ENCODE peak calls at places on chromosomes 7 and 10, in seven cellular contexts. One of them, this sample, is unnamed.

GRCh38 chr10:124677871-124678565 is 66.2 kb downstream of the FAM53B start:
- DNase-seq in AG04450: no peak
- DNase-seq in left lung: no peak
- DNase-seq in DND-41: peak
- DNase-seq in choroid plexus epithelial cell: no peak
- DNase-seq in upper lobe of right lung: no peak
- DNase-seq in GM10248: no peak
- DNase-seq in this sample: no peak

GRCh38 chr7:93941956-93942355 is 20.4 kb downstream of the GNG11 start:
- DNase-seq in choroid plexus epithelial cell: peak
- DNase-seq in left lung: no peak
- DNase-seq in AG04450: peak
- DNase-seq in upper lobe of right lung: no peak
- DNase-seq in DND-41: no peak
- DNase-seq in GM10248: no peak
- DNase-seq in this sample: no peak

GRCh38 chr7:29193316-29194205 is 1.0 kb upstream of the CHN2 start:
- DNase-seq in GM10248: no peak
- DNase-seq in upper lobe of right lung: no peak
- DNase-seq in choroid plexus epithelial cell: no peak
- DNase-seq in left lung: no peak
- DNase-seq in DND-41: no peak
- DNase-seq in AG04450: no peak
- DNase-seq in this sample: no peak

GRCh38 chr7:23017303-23017702 is 3.4 kb upstream of the HYCC1 start:
- DNase-seq in upper lobe of right lung: no peak
- DNase-seq in AG04450: no peak
- DNase-seq in left lung: no peak
- DNase-seq in GM10248: no peak
- DNase-seq in choroid plexus epithelial cell: no peak
- DNase-seq in DND-41: no peak
- DNase-seq in this sample: no peak

GRCh38 chr7:418636-419280 is 100.9 kb downstream of the PDGFA start:
- DNase-seq in AG04450: no peak
- DNase-seq in left lung: no peak
- DNase-seq in upper lobe of right lung: peak
- DNase-seq in choroid plexus epithelial cell: no peak
- DNase-seq in GM10248: no peak
- DNase-seq in DND-41: no peak
- DNase-seq in this sample: no peak

GRCh38 chr7:6271694-6272371 is 591 bp downstream of the CYTH3 start:
- DNase-seq in AG04450: no peak
- DNase-seq in upper lobe of right lung: no peak
- DNase-seq in left lung: no peak
- DNase-seq in choroid plexus epithelial cell: no peak
- DNase-seq in GM10248: peak
- DNase-seq in DND-41: peak
- DNase-seq in this sample: peak

GRCh38 chr10:122494833-122495232 is 33.5 kb downstream of the HTRA1 start:
- DNase-seq in choroid plexus epithelial cell: peak
- DNase-seq in left lung: no peak
- DNase-seq in AG04450: peak
- DNase-seq in upper lobe of right lung: no peak
- DNase-seq in DND-41: no peak
- DNase-seq in GM10248: no peak
- DNase-seq in this sample: no peak

GRCh38 chr7:41810258-41810576 is 107.3 kb upstream of the INHBA start:
- DNase-seq in left lung: peak
- DNase-seq in DND-41: no peak
- DNase-seq in GM10248: peak
- DNase-seq in AG04450: no peak
- DNase-seq in upper lobe of right lung: peak
- DNase-seq in choroid plexus epithelial cell: no peak
- DNase-seq in this sample: no peak

GRCh38 chr10:82392533-82392932 is 517.5 kb downstream of the NRG3 start:
- DNase-seq in choroid plexus epithelial cell: no peak
- DNase-seq in left lung: no peak
- DNase-seq in DND-41: no peak
- DNase-seq in upper lobe of right lung: no peak
- DNase-seq in AG04450: no peak
- DNase-seq in GM10248: no peak
- DNase-seq in this sample: no peak

GRCh38 chr7:138712652-138713051 is 11.5 kb upstream of the SVOPL start:
- DNase-seq in GM10248: no peak
- DNase-seq in AG04450: no peak
- DNase-seq in upper lobe of right lung: peak
- DNase-seq in DND-41: no peak
- DNase-seq in left lung: no peak
- DNase-seq in choroid plexus epithelial cell: no peak
- DNase-seq in this sample: no peak
- TF ChIP-seq CTCF in GM10248: no peak
- TF ChIP-seq CTCF in AG04450: no peak
- TF ChIP-seq CTCF in upper lobe of right lung: no peak
- TF ChIP-seq CTCF in DND-41: no peak
- TF ChIP-seq CTCF in left lung: no peak
- TF ChIP-seq CTCF in choroid plexus epithelial cell: no peak
- TF ChIP-seq CTCF in this sample: no peak

DNA sequence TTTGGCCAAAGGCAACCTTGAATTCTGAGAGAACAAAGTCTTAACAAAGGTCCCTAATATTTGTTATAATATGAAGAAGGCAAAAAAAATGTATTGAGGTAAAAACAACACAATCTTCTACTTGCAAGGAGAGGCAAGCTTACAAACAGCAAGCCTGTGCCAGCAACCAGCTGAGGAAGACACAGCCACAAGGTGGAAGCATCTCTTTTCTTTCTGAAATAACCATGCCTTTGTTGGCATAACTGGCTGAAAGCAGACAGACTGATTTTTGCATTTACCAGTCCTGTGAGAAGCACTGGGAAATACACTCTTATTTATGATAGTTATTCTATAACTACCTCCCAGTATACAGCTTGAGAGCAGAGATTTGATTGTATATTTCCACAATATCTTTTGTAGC is 292.0 kb downstream of the PHTF2 start:
- DNase-seq in left lung: no peak
- DNase-seq in upper lobe of right lung: no peak
- DNase-seq in GM10248: no peak
- DNase-seq in DND-41: no peak
- DNase-seq in AG04450: no peak
- DNase-seq in choroid plexus epithelial cell: peak
- DNase-seq in this sample: no peak
- TF ChIP-seq CTCF in left lung: no peak
- TF ChIP-seq CTCF in upper lobe of right lung: no peak
- TF ChIP-seq CTCF in GM10248: no peak
- TF ChIP-seq CTCF in DND-41: no peak
- TF ChIP-seq CTCF in AG04450: peak
- TF ChIP-seq CTCF in choroid plexus epithelial cell: no peak
- TF ChIP-seq CTCF in this sample: peak

GRCh38 chr7:55189447-55189760 is 170.6 kb downstream of the EGFR start:
- DNase-seq in GM10248: no peak
- DNase-seq in choroid plexus epithelial cell: peak
- DNase-seq in left lung: no peak
- DNase-seq in DND-41: no peak
- DNase-seq in AG04450: no peak
- DNase-seq in upper lobe of right lung: no peak
- DNase-seq in this sample: no peak
- TF ChIP-seq CTCF in GM10248: no peak
- TF ChIP-seq CTCF in choroid plexus epithelial cell: peak
- TF ChIP-seq CTCF in left lung: no peak
- TF ChIP-seq CTCF in DND-41: no peak
- TF ChIP-seq CTCF in AG04450: no peak
- TF ChIP-seq CTCF in upper lobe of right lung: no peak
- TF ChIP-seq CTCF in this sample: no peak

GRCh38 chr7:157962458-157963306 is 624.9 kb downstream of the PTPRN2 start:
- DNase-seq in choroid plexus epithelial cell: no peak
- DNase-seq in AG04450: no peak
- DNase-seq in upper lobe of right lung: no peak
- DNase-seq in GM10248: no peak
- DNase-seq in left lung: no peak
- DNase-seq in DND-41: no peak
- DNase-seq in this sample: no peak
- TF ChIP-seq CTCF in choroid plexus epithelial cell: no peak
- TF ChIP-seq CTCF in AG04450: no peak
- TF ChIP-seq CTCF in upper lobe of right lung: no peak
- TF ChIP-seq CTCF in GM10248: no peak
- TF ChIP-seq CTCF in left lung: no peak
- TF ChIP-seq CTCF in DND-41: no peak
- TF ChIP-seq CTCF in this sample: no peak

GRCh38 chr7:86149266-86149665 is 494.4 kb upstream of the GRM3 start:
- DNase-seq in left lung: no peak
- DNase-seq in AG04450: no peak
- DNase-seq in GM10248: no peak
- DNase-seq in upper lobe of right lung: no peak
- DNase-seq in choroid plexus epithelial cell: no peak
- DNase-seq in DND-41: no peak
- DNase-seq in this sample: no peak

GRCh38 chr7:86152926-86153325 is 490.8 kb upstream of the GRM3 start:
- DNase-seq in left lung: no peak
- DNase-seq in DND-41: no peak
- DNase-seq in choroid plexus epithelial cell: no peak
- DNase-seq in GM10248: no peak
- DNase-seq in AG04450: no peak
- DNase-seq in upper lobe of right lung: no peak
- DNase-seq in this sample: no peak

GRCh38 chr7:86148501-86148900 is 495.2 kb upstream of the GRM3 start:
- DNase-seq in GM10248: no peak
- DNase-seq in upper lobe of right lung: no peak
- DNase-seq in AG04450: no peak
- DNase-seq in left lung: no peak
- DNase-seq in choroid plexus epithelial cell: no peak
- DNase-seq in DND-41: no peak
- DNase-seq in this sample: no peak
- TF ChIP-seq CTCF in GM10248: no peak
- TF ChIP-seq CTCF in upper lobe of right lung: no peak
- TF ChIP-seq CTCF in AG04450: no peak
- TF ChIP-seq CTCF in left lung: no peak
- TF ChIP-seq CTCF in choroid plexus epithelial cell: no peak
- TF ChIP-seq CTCF in DND-41: no peak
- TF ChIP-seq CTCF in this sample: no peak

GRCh38 chr10:103276941-103277712 is at the start of gene INA:
- DNase-seq in choroid plexus epithelial cell: peak
- DNase-seq in GM10248: peak
- DNase-seq in DND-41: peak
- DNase-seq in left lung: no peak
- DNase-seq in upper lobe of right lung: no peak
- DNase-seq in AG04450: no peak
- DNase-seq in this sample: peak
- TF ChIP-seq CTCF in choroid plexus epithelial cell: no peak
- TF ChIP-seq CTCF in GM10248: no peak
- TF ChIP-seq CTCF in DND-41: no peak
- TF ChIP-seq CTCF in left lung: no peak
- TF ChIP-seq CTCF in upper lobe of right lung: no peak
- TF ChIP-seq CTCF in AG04450: no peak
- TF ChIP-seq CTCF in this sample: peak

GRCh38 chr7:127516320-127516719 is 69.1 kb downstream of the GCC1 start:
- DNase-seq in left lung: no peak
- DNase-seq in AG04450: no peak
- DNase-seq in upper lobe of right lung: no peak
- DNase-seq in DND-41: no peak
- DNase-seq in GM10248: no peak
- DNase-seq in choroid plexus epithelial cell: no peak
- DNase-seq in this sample: no peak

GRCh38 chr7:127512587-127512986 is 72.8 kb downstream of the GCC1 start:
- DNase-seq in choroid plexus epithelial cell: no peak
- DNase-seq in upper lobe of right lung: no peak
- DNase-seq in left lung: no peak
- DNase-seq in DND-41: no peak
- DNase-seq in AG04450: no peak
- DNase-seq in GM10248: no peak
- DNase-seq in this sample: no peak

GRCh38 chr7:127513311-127513710 is 72.1 kb downstream of the GCC1 start:
- DNase-seq in AG04450: no peak
- DNase-seq in choroid plexus epithelial cell: no peak
- DNase-seq in left lung: no peak
- DNase-seq in upper lobe of right lung: no peak
- DNase-seq in DND-41: no peak
- DNase-seq in GM10248: no peak
- DNase-seq in this sample: no peak

GRCh38 chr7:127514499-127514898 is 70.9 kb downstream of the GCC1 start:
- DNase-seq in upper lobe of right lung: no peak
- DNase-seq in DND-41: no peak
- DNase-seq in AG04450: peak
- DNase-seq in left lung: no peak
- DNase-seq in GM10248: peak
- DNase-seq in choroid plexus epithelial cell: peak
- DNase-seq in this sample: peak
- TF ChIP-seq CTCF in upper lobe of right lung: peak
- TF ChIP-seq CTCF in DND-41: peak
- TF ChIP-seq CTCF in AG04450: peak
- TF ChIP-seq CTCF in left lung: peak
- TF ChIP-seq CTCF in GM10248: peak
- TF ChIP-seq CTCF in choroid plexus epithelial cell: peak
- TF ChIP-seq CTCF in this sample: peak

DNA sequence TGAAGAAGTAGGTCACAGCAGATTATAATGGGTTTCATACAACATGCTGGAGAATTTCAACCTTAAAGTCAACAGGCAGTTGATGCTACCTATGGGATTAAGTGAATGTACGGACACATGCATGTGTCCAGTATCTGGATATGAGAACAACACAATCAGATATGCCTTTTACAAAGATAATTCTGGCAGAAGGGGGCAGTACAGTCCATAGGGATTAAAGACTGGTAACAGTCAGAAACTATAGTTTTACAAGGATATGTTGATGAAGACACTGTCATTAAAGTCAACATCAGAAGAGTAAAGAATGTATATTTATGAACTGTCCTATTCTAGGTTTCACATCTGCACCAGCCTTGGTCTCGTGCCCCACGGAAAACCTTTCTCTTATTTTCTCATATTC is 41.5 kb downstream of the ANKMY2 start:
- DNase-seq in upper lobe of right lung: no peak
- DNase-seq in choroid plexus epithelial cell: peak
- DNase-seq in GM10248: no peak
- DNase-seq in left lung: no peak
- DNase-seq in AG04450: no peak
- DNase-seq in DND-41: no peak
- DNase-seq in this sample: no peak
- TF ChIP-seq CTCF in upper lobe of right lung: peak
- TF ChIP-seq CTCF in choroid plexus epithelial cell: peak
- TF ChIP-seq CTCF in GM10248: no peak
- TF ChIP-seq CTCF in left lung: no peak
- TF ChIP-seq CTCF in AG04450: peak
- TF ChIP-seq CTCF in DND-41: peak
- TF ChIP-seq CTCF in this sample: peak

This sample was measured in GM13977.